ENCODE peak calls at places on chromosomes 13 and 19, in ten cellular contexts. L is Calu3, D is Peyer's patch, K is psoas muscle, X is MM.1S, O is H9, H is osteoblast, A is progenitor cell of endocrine pancreas, I is neural crest cell, V is MCF 10A. Q is an unnamed sample.
A peak's percentile ranks its signal among the peaks of the same experiment; 100 is the strongest.

GRCh38 chr19:10544242-10544752 is 593 bp downstream of the ATG4D start:
- DNase-seq in L (no peak), D (peak; percentile 83), K (no peak), X (peak; percentile 17), O (no peak), H (no peak), A (peak; percentile 25), I (no peak), V (peak; percentile 30), Q (no peak)

GRCh38 chr19:8517551-8518442 is 3.8 kb upstream of the ZNF414 start:
- DNase-seq in L (no peak), D (no peak), K (no peak), X (no peak), O (no peak), H (peak; percentile 48), A (no peak), I (no peak), V (peak; percentile 31), Q (no peak)

GRCh38 chr13:99434258-99434788 is 66.9 kb upstream of the TM9SF2 start:
- DNase-seq in L (no peak), D (no peak), K (no peak), X (no peak), O (peak; percentile 70), H (no peak), A (no peak), I (no peak), V (no peak), Q (no peak)

GRCh38 chr19:17404015-17404414 is 1.4 kb downstream of the BST2 start:
- DNase-seq in L (no peak), D (no peak), K (no peak), X (no peak), O (peak; percentile 63), H (peak; percentile 45), A (no peak), I (no peak), V (no peak), Q (no peak)

GRCh38 chr19:2602391-2603181 is 99.9 kb downstream of the GNG7 start:
- DNase-seq in L (peak; percentile 47), D (peak; percentile 63), K (peak; percentile 87), X (no peak), O (peak; percentile 88), H (peak; percentile 85), A (no peak), I (no peak), V (peak; percentile 62), Q (no peak)

GRCh38 chr13:45411631-45412030 is 6.5 kb downstream of the SLC25A30 start:
- DNase-seq in L (no peak), D (no peak), K (no peak), X (no peak), O (no peak), H (no peak), A (no peak), I (no peak), V (no peak), Q (no peak)

GRCh38 chr13:110624766-110625756 is 9.7 kb downstream of the NAXD start:
- DNase-seq in L (no peak), D (no peak), K (no peak), X (no peak), O (no peak), H (peak; percentile 59), A (no peak), I (no peak), V (no peak), Q (no peak)

GRCh38 chr13:51557423-51557822 is 26.8 kb upstream of the WDFY2 start:
- DNase-seq in L (no peak), D (no peak), K (no peak), X (no peak), O (no peak), H (peak; percentile 14), A (no peak), I (no peak), V (no peak), Q (no peak)

GRCh38 chr13:46101002-46101401 is 3.8 kb downstream of the CPB2 start:
- DNase-seq in L (no peak), D (no peak), K (no peak), X (no peak), O (no peak), H (no peak), A (no peak), I (no peak), V (no peak), Q (no peak)

GRCh38 chr19:46944918-46945628 is 74.6 kb upstream of the NPAS1 start:
- DNase-seq in L (no peak), D (peak; percentile 61), K (peak; percentile 87), X (peak; percentile 10), O (peak; percentile 61), H (peak; percentile 66), A (no peak), I (peak; percentile 25), V (no peak), Q (no peak)

GRCh38 chr19:7482584-7483439 is 6.0 kb downstream of the PEX11G start:
- DNase-seq in L (no peak), D (peak; percentile 80), K (no peak), X (no peak), O (peak; percentile 97), H (peak; percentile 84), A (no peak), I (no peak), V (peak; percentile 58), Q (no peak)

GRCh38 chr19:39382991-39383828 is 7.7 kb downstream of the PAF1 start:
- DNase-seq in L (no peak), D (no peak), K (peak; percentile 30), X (no peak), O (no peak), H (peak; percentile 73), A (no peak), I (no peak), V (no peak), Q (no peak)

GRCh38 chr19:10968527-10969081 is 7.8 kb downstream of the SMARCA4 start:
- DNase-seq in L (no peak), D (no peak), K (no peak), X (no peak), O (no peak), H (peak; percentile 66), A (no peak), I (no peak), V (no peak), Q (no peak)

GRCh38 chr19:18603255-18603957 is 3.2 kb downstream of the CRLF1 start:
- DNase-seq in L (no peak), D (no peak), K (no peak), X (no peak), O (peak; percentile 71), H (peak; percentile 91), A (no peak), I (no peak), V (no peak), Q (no peak)

GRCh38 chr19:35846038-35846668 is 6.2 kb downstream of the NPHS1 start:
- DNase-seq in L (no peak), D (no peak), K (no peak), X (no peak), O (peak; percentile 71), H (peak; percentile 72), A (no peak), I (no peak), V (peak; percentile 7), Q (no peak)

GRCh38 chr13:110499621-110500281 is 61.8 kb downstream of the RAB20 start:
- DNase-seq in L (no peak), D (no peak), K (no peak), X (no peak), O (no peak), H (peak; percentile 83), A (no peak), I (no peak), V (no peak), Q (no peak)

GRCh38 chr19:18477042-18477760 is 39.3 kb upstream of the ISYNA1 start:
- DNase-seq in L (no peak), D (no peak), K (no peak), X (no peak), O (no peak), H (peak; percentile 57), A (no peak), I (no peak), V (no peak), Q (no peak)

GRCh38 chr13:34128661-34129060 is 310.7 kb downstream of the RFC3 start:
- DNase-seq in L (no peak), D (no peak), K (no peak), X (no peak), O (no peak), H (no peak), A (no peak), I (no peak), V (no peak), Q (no peak)

GRCh38 chr19:13881692-13882418 is 4.9 kb downstream of the NANOS3 start:
- DNase-seq in L (no peak), D (no peak), K (no peak), X (no peak), O (no peak), H (peak; percentile 99), A (no peak), I (no peak), V (no peak), Q (no peak)
- TF ChIP-seq CTCF in L (no peak), D (no peak), K (no peak), X (no peak), O (no peak), H (no peak), A (no peak), I (no peak), V (no peak), Q (no peak)

DNA sequence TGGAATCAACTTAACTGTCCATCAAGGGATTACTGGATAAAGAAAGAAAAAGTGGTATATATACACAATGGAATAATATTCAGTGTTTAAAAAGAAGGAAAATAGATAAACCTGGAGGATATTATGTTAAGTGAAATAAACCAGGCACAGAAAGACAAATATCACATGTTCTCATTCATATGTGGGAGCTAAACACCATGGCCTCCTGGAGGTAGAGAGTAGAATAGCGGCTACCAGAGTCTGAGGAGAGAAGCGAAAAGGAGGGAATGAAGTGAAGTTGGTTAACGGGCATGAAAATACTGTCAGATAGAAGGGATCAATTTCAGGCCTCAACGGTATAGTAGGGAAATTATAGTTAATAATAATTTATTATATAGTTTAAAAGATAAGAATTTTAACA is 147.5 kb upstream of the OBI1 start:
- DNase-seq in L (no peak), D (no peak), K (no peak), X (no peak), O (no peak), H (no peak), A (no peak), I (no peak), V (peak; percentile 9), Q (no peak)
- TF ChIP-seq CTCF in L (no peak), D (peak; percentile 31), K (no peak), X (peak; percentile 33), O (peak; percentile 66), H (no peak), A (peak; percentile 48), I (peak; percentile 46), V (no peak), Q (peak; percentile 60)

DNA sequence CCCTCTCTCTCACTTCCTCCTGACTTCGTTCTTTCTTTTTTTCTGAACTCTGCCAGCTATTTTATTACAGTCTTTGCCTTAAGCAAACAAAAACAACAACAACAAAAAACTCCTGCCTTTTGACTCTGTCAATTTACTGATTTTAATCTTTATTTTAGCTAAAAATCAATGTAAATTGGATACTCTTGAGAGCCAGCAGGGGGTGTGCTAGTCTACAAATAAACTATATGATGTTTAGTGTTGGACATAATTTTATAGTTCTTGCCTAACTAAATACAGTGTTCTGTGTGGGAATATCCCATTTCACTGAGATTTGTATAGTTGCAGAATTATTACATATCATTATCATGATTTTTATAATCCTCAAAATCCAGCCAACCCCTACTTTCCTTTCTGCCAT is 1199.9 kb upstream of the SPRY2 start:
- DNase-seq in L (no peak), D (no peak), K (no peak), X (no peak), O (no peak), H (no peak), A (no peak), I (no peak), V (peak; percentile 28), Q (no peak)
- TF ChIP-seq CTCF in L (no peak), D (no peak), K (no peak), X (peak; percentile 32), O (peak; percentile 62), H (no peak), A (peak; percentile 57), I (peak; percentile 64), V (peak; percentile 41), Q (peak; percentile 69)

GRCh38 chr13:104318121-104318520 is 1251.9 kb upstream of the SLC10A2 start:
- DNase-seq in L (no peak), D (no peak), K (no peak), X (peak; percentile 11), O (no peak), H (no peak), A (no peak), I (no peak), V (peak; percentile 43), Q (no peak)
- TF ChIP-seq CTCF in L (no peak), D (no peak), K (no peak), X (peak; percentile 5), O (peak; percentile 48), H (peak; percentile 42), A (peak; percentile 59), I (peak; percentile 65), V (peak; percentile 44), Q (peak; percentile 72)